ENCODE peak calls at places on chromosomes 13 and 19, in six cellular contexts. One of them, this sample, is unnamed.

GRCh38 chr19:13629687-13630357 is 123.5 kb upstream of the CACNA1A start:
- DNase-seq in fibroblast of lung: peak
- DNase-seq in progenitor cell of endocrine pancreas: no peak
- DNase-seq in endothelial cell: no peak
- DNase-seq in AG04450: no peak
- DNase-seq in CD8-positive, alpha-beta T cell: no peak
- DNase-seq in this sample: no peak

GRCh38 chr13:104301216-104301975 is 1235.2 kb upstream of the SLC10A2 start:
- DNase-seq in fibroblast of lung: peak
- DNase-seq in progenitor cell of endocrine pancreas: no peak
- DNase-seq in endothelial cell: no peak
- DNase-seq in AG04450: no peak
- DNase-seq in CD8-positive, alpha-beta T cell: no peak
- DNase-seq in this sample: no peak

GRCh38 chr19:18848860-18849661 is 17.3 kb downstream of the UPF1 start:
- DNase-seq in fibroblast of lung: peak
- DNase-seq in progenitor cell of endocrine pancreas: no peak
- DNase-seq in endothelial cell: no peak
- DNase-seq in AG04450: no peak
- DNase-seq in CD8-positive, alpha-beta T cell: no peak
- DNase-seq in this sample: peak

GRCh38 chr13:50133277-50133953 is 118.2 kb downstream of the KCNRG start:
- DNase-seq in fibroblast of lung: no peak
- DNase-seq in progenitor cell of endocrine pancreas: no peak
- DNase-seq in endothelial cell: no peak
- DNase-seq in AG04450: no peak
- DNase-seq in CD8-positive, alpha-beta T cell: no peak
- DNase-seq in this sample: no peak

GRCh38 chr19:8575467-8575997 is 1.7 kb downstream of the MYO1F start:
- DNase-seq in fibroblast of lung: peak
- DNase-seq in progenitor cell of endocrine pancreas: no peak
- DNase-seq in endothelial cell: no peak
- DNase-seq in AG04450: no peak
- DNase-seq in CD8-positive, alpha-beta T cell: peak
- DNase-seq in this sample: no peak

GRCh38 chr19:13134626-13135025 is 15.5 kb downstream of the STX10 start:
- DNase-seq in fibroblast of lung: no peak
- DNase-seq in progenitor cell of endocrine pancreas: no peak
- DNase-seq in endothelial cell: no peak
- DNase-seq in AG04450: no peak
- DNase-seq in CD8-positive, alpha-beta T cell: no peak
- DNase-seq in this sample: no peak

GRCh38 chr13:111876506-111876905 is 190.4 kb upstream of the SOX1 start:
- DNase-seq in fibroblast of lung: no peak
- DNase-seq in progenitor cell of endocrine pancreas: no peak
- DNase-seq in endothelial cell: no peak
- DNase-seq in AG04450: no peak
- DNase-seq in CD8-positive, alpha-beta T cell: no peak
- DNase-seq in this sample: no peak

GRCh38 chr13:111486331-111486730 is 165.9 kb downstream of the TEX29 start:
- DNase-seq in fibroblast of lung: no peak
- DNase-seq in progenitor cell of endocrine pancreas: no peak
- DNase-seq in endothelial cell: no peak
- DNase-seq in AG04450: no peak
- DNase-seq in CD8-positive, alpha-beta T cell: no peak
- DNase-seq in this sample: no peak

GRCh38 chr19:45638930-45639729 is at the start of gene EML2:
- DNase-seq in fibroblast of lung: no peak
- DNase-seq in progenitor cell of endocrine pancreas: peak
- DNase-seq in endothelial cell: peak
- DNase-seq in AG04450: no peak
- DNase-seq in CD8-positive, alpha-beta T cell: peak
- DNase-seq in this sample: no peak

GRCh38 chr13:80133631-80134083 is 207.3 kb downstream of the SPRY2 start:
- DNase-seq in fibroblast of lung: no peak
- DNase-seq in progenitor cell of endocrine pancreas: no peak
- DNase-seq in endothelial cell: no peak
- DNase-seq in AG04450: no peak
- DNase-seq in CD8-positive, alpha-beta T cell: no peak
- DNase-seq in this sample: no peak

GRCh38 chr13:42101821-42102580 is 53.6 kb downstream of the DGKH start:
- DNase-seq in fibroblast of lung: no peak
- DNase-seq in progenitor cell of endocrine pancreas: no peak
- DNase-seq in endothelial cell: no peak
- DNase-seq in AG04450: no peak
- DNase-seq in CD8-positive, alpha-beta T cell: no peak
- DNase-seq in this sample: no peak

GRCh38 chr13:35769812-35770211 is 293.3 kb upstream of the MAB21L1 start:
- DNase-seq in fibroblast of lung: no peak
- DNase-seq in progenitor cell of endocrine pancreas: no peak
- DNase-seq in endothelial cell: no peak
- DNase-seq in AG04450: no peak
- DNase-seq in CD8-positive, alpha-beta T cell: no peak
- DNase-seq in this sample: no peak

GRCh38 chr19:35417278-35417677 is 30.8 kb upstream of the FFAR2 start:
- DNase-seq in fibroblast of lung: no peak
- DNase-seq in progenitor cell of endocrine pancreas: no peak
- DNase-seq in endothelial cell: no peak
- DNase-seq in AG04450: no peak
- DNase-seq in CD8-positive, alpha-beta T cell: no peak
- DNase-seq in this sample: peak

GRCh38 chr19:19053508-19054314 is 10.1 kb upstream of the SLC25A42 start:
- DNase-seq in fibroblast of lung: peak
- DNase-seq in progenitor cell of endocrine pancreas: peak
- DNase-seq in endothelial cell: peak
- DNase-seq in AG04450: no peak
- DNase-seq in CD8-positive, alpha-beta T cell: peak
- DNase-seq in this sample: no peak

GRCh38 chr19:33208904-33209843 is 15.0 kb downstream of the LRP3 start:
- DNase-seq in fibroblast of lung: no peak
- DNase-seq in progenitor cell of endocrine pancreas: no peak
- DNase-seq in endothelial cell: no peak
- DNase-seq in AG04450: no peak
- DNase-seq in CD8-positive, alpha-beta T cell: no peak
- DNase-seq in this sample: no peak

GRCh38 chr19:55473201-55473600 is 3.2 kb upstream of the ZNF628 start:
- DNase-seq in fibroblast of lung: no peak
- DNase-seq in progenitor cell of endocrine pancreas: no peak
- DNase-seq in endothelial cell: no peak
- DNase-seq in AG04450: no peak
- DNase-seq in CD8-positive, alpha-beta T cell: no peak
- DNase-seq in this sample: no peak

GRCh38 chr19:29771708-29772415 is 39.9 kb upstream of the CCNE1 start:
- DNase-seq in fibroblast of lung: peak
- DNase-seq in progenitor cell of endocrine pancreas: peak
- DNase-seq in endothelial cell: peak
- DNase-seq in AG04450: peak
- DNase-seq in CD8-positive, alpha-beta T cell: peak
- DNase-seq in this sample: no peak
- TF ChIP-seq CTCF in fibroblast of lung: peak
- TF ChIP-seq CTCF in progenitor cell of endocrine pancreas: peak
- TF ChIP-seq CTCF in endothelial cell: peak
- TF ChIP-seq CTCF in AG04450: peak
- TF ChIP-seq CTCF in CD8-positive, alpha-beta T cell: peak
- TF ChIP-seq CTCF in this sample: peak

DNA sequence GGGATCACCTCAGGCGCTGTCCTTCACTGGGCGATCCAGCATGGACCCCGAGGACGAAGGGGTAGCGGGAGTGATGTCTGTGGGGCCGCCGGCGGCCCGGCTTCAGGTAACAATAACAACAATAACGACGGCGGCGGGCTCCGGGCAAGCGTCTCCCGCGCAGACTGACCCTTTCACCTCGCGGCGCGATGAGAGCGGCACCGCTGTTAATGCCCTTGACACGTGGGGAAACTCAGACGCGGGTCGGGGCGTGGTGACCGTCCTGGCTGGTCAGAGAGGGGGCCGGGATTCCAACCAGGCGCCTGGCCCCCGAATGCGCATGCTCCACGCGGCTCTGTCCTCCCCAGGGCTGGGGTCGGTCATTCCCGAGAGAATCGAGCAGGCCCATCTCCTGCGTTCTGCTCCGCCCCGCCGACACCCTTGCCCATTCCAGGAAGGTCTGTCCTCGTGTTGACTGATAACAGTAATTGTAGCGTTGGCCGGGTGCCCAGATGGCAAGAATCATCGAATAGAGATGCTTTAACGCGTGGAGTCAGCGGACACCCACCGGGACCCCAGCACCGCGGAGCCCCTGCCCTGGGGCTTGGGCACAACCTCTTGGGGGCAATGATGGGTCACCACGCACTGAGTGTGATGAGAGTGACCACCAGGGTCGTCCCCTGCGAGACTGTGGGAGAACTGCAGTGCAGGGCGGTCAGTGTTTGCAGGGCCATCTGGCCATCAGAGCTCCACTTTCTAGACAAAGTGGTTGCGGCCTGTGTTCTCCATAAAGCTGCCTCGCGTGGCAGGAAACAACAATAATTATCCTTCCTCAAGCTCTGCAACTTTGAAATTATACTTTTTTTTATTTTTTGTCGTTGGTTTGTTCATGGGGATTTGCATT is 528 bp downstream of the ZNF8 start:
- DNase-seq in fibroblast of lung: peak
- DNase-seq in progenitor cell of endocrine pancreas: peak
- DNase-seq in endothelial cell: peak
- DNase-seq in AG04450: peak
- DNase-seq in CD8-positive, alpha-beta T cell: peak
- DNase-seq in this sample: no peak
- TF ChIP-seq CTCF in fibroblast of lung: no peak
- TF ChIP-seq CTCF in progenitor cell of endocrine pancreas: peak
- TF ChIP-seq CTCF in endothelial cell: no peak
- TF ChIP-seq CTCF in AG04450: no peak
- TF ChIP-seq CTCF in CD8-positive, alpha-beta T cell: no peak
- TF ChIP-seq CTCF in this sample: no peak

GRCh38 chr19:31054430-31054829 is 294.8 kb downstream of the TSHZ3 start:
- DNase-seq in fibroblast of lung: peak
- DNase-seq in progenitor cell of endocrine pancreas: peak
- DNase-seq in endothelial cell: peak
- DNase-seq in AG04450: peak
- DNase-seq in CD8-positive, alpha-beta T cell: no peak
- DNase-seq in this sample: no peak
- TF ChIP-seq CTCF in fibroblast of lung: peak
- TF ChIP-seq CTCF in progenitor cell of endocrine pancreas: peak
- TF ChIP-seq CTCF in endothelial cell: peak
- TF ChIP-seq CTCF in AG04450: peak
- TF ChIP-seq CTCF in CD8-positive, alpha-beta T cell: peak
- TF ChIP-seq CTCF in this sample: peak

DNA sequence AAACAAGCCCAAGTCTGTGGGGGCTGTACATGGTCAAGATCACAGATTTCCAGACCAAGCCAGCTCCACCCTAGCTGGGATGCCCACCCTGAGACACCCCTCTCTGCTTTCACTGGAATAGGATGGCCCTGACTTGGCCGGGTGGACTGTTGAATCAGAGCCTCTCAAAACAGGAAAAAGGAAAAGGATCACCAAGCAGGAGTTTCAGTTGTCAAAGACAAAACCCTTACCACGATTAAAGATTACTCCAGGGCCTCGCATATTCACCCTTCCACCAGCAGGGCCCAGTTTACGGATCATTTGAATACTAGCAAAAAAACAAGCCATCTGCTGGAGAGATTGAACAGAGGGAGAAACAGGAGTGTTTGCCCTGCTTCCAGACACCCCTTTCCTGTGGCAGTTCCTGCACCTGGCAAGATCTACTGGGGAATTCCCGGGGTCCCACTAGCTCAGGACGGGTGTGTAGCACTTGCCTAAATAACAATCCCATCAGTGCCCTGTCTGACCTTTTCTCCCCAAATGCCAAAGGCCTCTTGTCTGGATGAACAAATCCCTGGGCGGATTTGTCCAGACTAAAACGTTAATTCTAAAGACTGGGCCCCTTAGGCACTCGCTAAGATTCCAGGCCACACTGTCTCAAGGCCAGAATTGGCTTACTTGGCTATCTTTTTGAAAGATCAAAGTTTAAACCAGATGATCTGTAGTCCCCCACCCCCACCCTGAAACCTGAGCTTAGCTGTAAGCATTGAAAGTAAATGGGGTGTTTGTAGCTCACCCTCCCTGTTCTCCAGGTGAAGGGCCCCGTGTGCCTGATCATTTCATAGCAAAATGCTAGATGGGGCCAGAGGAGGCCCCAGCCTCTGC is 38.4 kb downstream of the ACTN4 start:
- DNase-seq in fibroblast of lung: peak
- DNase-seq in progenitor cell of endocrine pancreas: no peak
- DNase-seq in endothelial cell: peak
- DNase-seq in AG04450: no peak
- DNase-seq in CD8-positive, alpha-beta T cell: no peak
- DNase-seq in this sample: no peak
- TF ChIP-seq CTCF in fibroblast of lung: peak
- TF ChIP-seq CTCF in progenitor cell of endocrine pancreas: peak
- TF ChIP-seq CTCF in endothelial cell: peak
- TF ChIP-seq CTCF in AG04450: peak
- TF ChIP-seq CTCF in CD8-positive, alpha-beta T cell: no peak
- TF ChIP-seq CTCF in this sample: peak

GRCh38 chr13:60221581-60221980 is 57.9 kb upstream of the DIAPH3 start:
- DNase-seq in fibroblast of lung: no peak
- DNase-seq in progenitor cell of endocrine pancreas: no peak
- DNase-seq in endothelial cell: no peak
- DNase-seq in AG04450: no peak
- DNase-seq in CD8-positive, alpha-beta T cell: no peak
- DNase-seq in this sample: no peak

GRCh38 chr13:60227168-60227567 is 63.4 kb upstream of the DIAPH3 start:
- DNase-seq in fibroblast of lung: no peak
- DNase-seq in progenitor cell of endocrine pancreas: no peak
- DNase-seq in endothelial cell: no peak
- DNase-seq in AG04450: no peak
- DNase-seq in CD8-positive, alpha-beta T cell: no peak
- DNase-seq in this sample: no peak

GRCh38 chr13:60229708-60230272 is 66.1 kb upstream of the DIAPH3 start:
- DNase-seq in fibroblast of lung: no peak
- DNase-seq in progenitor cell of endocrine pancreas: no peak
- DNase-seq in endothelial cell: no peak
- DNase-seq in AG04450: no peak
- DNase-seq in CD8-positive, alpha-beta T cell: no peak
- DNase-seq in this sample: no peak

GRCh38 chr13:60230593-60230992 is 66.9 kb upstream of the DIAPH3 start:
- DNase-seq in fibroblast of lung: peak
- DNase-seq in progenitor cell of endocrine pancreas: no peak
- DNase-seq in endothelial cell: no peak
- DNase-seq in AG04450: no peak
- DNase-seq in CD8-positive, alpha-beta T cell: no peak
- DNase-seq in this sample: no peak

DNA sequence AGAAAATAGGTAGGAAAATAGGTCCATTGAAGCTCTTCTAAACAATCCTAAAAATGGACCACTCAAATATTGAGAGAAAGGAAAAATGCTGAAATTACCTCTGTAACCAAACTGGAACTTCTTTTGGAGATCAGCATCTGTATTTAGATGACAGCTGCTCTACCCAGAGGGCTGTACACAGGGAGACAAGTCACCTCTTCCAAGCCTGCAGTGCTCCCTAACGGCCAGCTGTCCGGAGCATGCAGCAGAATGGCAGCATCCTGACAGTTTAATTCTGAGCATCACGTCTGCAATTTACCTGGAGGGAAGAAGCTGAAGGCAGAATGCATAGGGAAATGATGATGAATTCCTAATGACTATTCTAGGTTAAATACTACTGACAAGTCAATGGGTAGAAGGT is 62.8 kb upstream of the DIAPH3 start:
- DNase-seq in fibroblast of lung: peak
- DNase-seq in progenitor cell of endocrine pancreas: no peak
- DNase-seq in endothelial cell: peak
- DNase-seq in AG04450: peak
- DNase-seq in CD8-positive, alpha-beta T cell: no peak
- DNase-seq in this sample: no peak
- TF ChIP-seq CTCF in fibroblast of lung: peak
- TF ChIP-seq CTCF in progenitor cell of endocrine pancreas: peak
- TF ChIP-seq CTCF in endothelial cell: no peak
- TF ChIP-seq CTCF in AG04450: peak
- TF ChIP-seq CTCF in CD8-positive, alpha-beta T cell: no peak
- TF ChIP-seq CTCF in this sample: no peak